ENCODE peak calls at places on chromosomes 6 and 20, in nine cellular contexts. E, N, V, B, P, K, O, D and S are unnamed samples.

GRCh38 chr20:25453035-25453810 is 45.8 kb downstream of the GINS1 start:
- DNase-seq in E (no peak), N (no peak), V (peak; percentile 12), B (no peak), P (no peak), K (peak; percentile 63), O (no peak), D (no peak), S (peak; percentile 21)

GRCh38 chr6:137827411-137827940 is 39.6 kb upstream of the TNFAIP3 start:
- DNase-seq in E (no peak), N (no peak), V (no peak), B (no peak), P (no peak), K (no peak), O (no peak), D (no peak), S (no peak)

GRCh38 chr20:32977281-32978008 is 26.8 kb downstream of the SUN5 start:
- DNase-seq in E (no peak), N (no peak), V (no peak), B (no peak), P (no peak), K (no peak), O (no peak), D (no peak), S (no peak)

GRCh38 chr20:51084598-51084997 is 61.7 kb upstream of the KCNG1 start:
- DNase-seq in E (no peak), N (no peak), V (no peak), B (no peak), P (no peak), K (no peak), O (no peak), D (no peak), S (no peak)

GRCh38 chr6:35287671-35288396 is 9.8 kb upstream of the DEF6 start:
- DNase-seq in E (no peak), N (no peak), V (no peak), B (peak; percentile 71), P (no peak), K (no peak), O (no peak), D (no peak), S (no peak)

GRCh38 chr6:7216941-7217621 is 95.9 kb downstream of the SSR1 start:
- DNase-seq in E (no peak), N (no peak), V (no peak), B (no peak), P (no peak), K (no peak), O (no peak), D (peak; percentile 63), S (no peak)

GRCh38 chr20:41276317-41276751 is 41.2 kb downstream of the ZHX3 start:
- DNase-seq in E (no peak), N (no peak), V (no peak), B (no peak), P (no peak), K (no peak), O (no peak), D (no peak), S (no peak)

GRCh38 chr6:142011156-142011555 is 121.6 kb upstream of the GJE1 start:
- DNase-seq in E (no peak), N (no peak), V (no peak), B (peak; percentile 18), P (no peak), K (no peak), O (peak; percentile 29), D (no peak), S (no peak)

GRCh38 chr6:27332692-27333641 is 20.9 kb upstream of the POM121L2 start:
- DNase-seq in E (peak; percentile 63), N (peak; percentile 21), V (peak; percentile 22), B (peak; percentile 18), P (peak; percentile 35), K (peak; percentile 68), O (peak; percentile 8), D (peak; percentile 76), S (peak; percentile 42)

GRCh38 chr6:52189974-52190373 is 3.8 kb downstream of the IL17A start:
- DNase-seq in E (no peak), N (no peak), V (no peak), B (no peak), P (no peak), K (no peak), O (no peak), D (peak; percentile 24), S (no peak)

GRCh38 chr20:35504751-35505150 is 24.7 kb downstream of the C20orf173 start:
- DNase-seq in E (no peak), N (no peak), V (no peak), B (no peak), P (no peak), K (no peak), O (no peak), D (no peak), S (no peak)

GRCh38 chr6:39670519-39670918 is 54.7 kb downstream of the KIF6 start:
- DNase-seq in E (no peak), N (no peak), V (no peak), B (no peak), P (no peak), K (no peak), O (no peak), D (no peak), S (no peak)

GRCh38 chr20:36313936-36314335 is 7.8 kb downstream of the DLGAP4 start:
- DNase-seq in E (peak; percentile 37), N (no peak), V (no peak), B (no peak), P (no peak), K (no peak), O (no peak), D (no peak), S (peak; percentile 41)

GRCh38 chr20:6632187-6632586 is 135.3 kb upstream of the BMP2 start:
- DNase-seq in E (no peak), N (no peak), V (no peak), B (no peak), P (no peak), K (no peak), O (no peak), D (no peak), S (no peak)

GRCh38 chr6:105786890-105787655 is 299.1 kb upstream of the PRDM1 start:
- DNase-seq in E (no peak), N (no peak), V (no peak), B (no peak), P (no peak), K (no peak), O (no peak), D (no peak), S (no peak)

GRCh38 chr6:36984581-36985383 is 1.2 kb downstream of the MTCH1 start:
- DNase-seq in E (no peak), N (peak; percentile 34), V (no peak), B (peak; percentile 45), P (peak; percentile 59), K (peak; percentile 30), O (peak; percentile 23), D (peak; percentile 73), S (peak; percentile 29)

GRCh38 chr20:32457476-32457986 is 99.4 kb downstream of the ASXL1 start:
- DNase-seq in E (peak; percentile 89), N (no peak), V (peak; percentile 71), B (no peak), P (no peak), K (peak; percentile 80), O (no peak), D (peak; percentile 100), S (no peak)

GRCh38 chr6:84687487-84687886 is 76.9 kb downstream of the TBX18 start:
- DNase-seq in E (no peak), N (no peak), V (no peak), B (no peak), P (no peak), K (no peak), O (no peak), D (no peak), S (no peak)

GRCh38 chr6:4672772-4673171 is 103.4 kb upstream of the CDYL start:
- DNase-seq in E (no peak), N (no peak), V (no peak), B (no peak), P (no peak), K (no peak), O (peak; percentile 32), D (no peak), S (no peak)

GRCh38 chr6:155872961-155873360 is 417.3 kb upstream of the NOX3 start:
- DNase-seq in E (no peak), N (no peak), V (no peak), B (no peak), P (no peak), K (no peak), O (no peak), D (peak; percentile 25), S (no peak)

GRCh38 chr20:4726710-4727391 is 5.1 kb downstream of the PRND start:
- DNase-seq in E (peak; percentile 64), N (peak; percentile 14), V (no peak), B (peak; percentile 36), P (no peak), K (no peak), O (peak; percentile 66), D (no peak), S (no peak)

GRCh38 chr6:121093928-121094327 is 240.4 kb downstream of the TBC1D32 start:
- DNase-seq in E (no peak), N (no peak), V (no peak), B (peak; percentile 21), P (no peak), K (no peak), O (peak; percentile 16), D (no peak), S (no peak)